ENCODE peak calls at places on chromosomes 6 and 20, in ten cellular contexts. One of them, this sample, is unnamed.

GRCh38 chr6:66538548-66539135 is 831.6 kb upstream of the EYS start:
- DNase-seq in epithelial cell of esophagus: no peak
- DNase-seq in Peyer's patch: no peak
- DNase-seq in IMR-90: no peak
- DNase-seq in fibroblast of pulmonary artery: no peak
- DNase-seq in endodermal cell: no peak
- DNase-seq in CD14-positive monocyte: no peak
- DNase-seq in GM20000: no peak
- DNase-seq in psoas muscle: no peak
- DNase-seq in lung: no peak
- DNase-seq in this sample: no peak

GRCh38 chr6:18141805-18142590 is 12.9 kb downstream of the TPMT start:
- DNase-seq in lung: no peak
- DNase-seq in Peyer's patch: no peak
- DNase-seq in fibroblast of pulmonary artery: no peak
- DNase-seq in epithelial cell of esophagus: no peak
- DNase-seq in endodermal cell: peak
- DNase-seq in CD14-positive monocyte: no peak
- DNase-seq in IMR-90: no peak
- DNase-seq in psoas muscle: no peak
- DNase-seq in GM20000: no peak
- DNase-seq in this sample: no peak

GRCh38 chr20:3681931-3682820 is at the start of gene ADAM33:
- DNase-seq in psoas muscle: peak
- DNase-seq in Peyer's patch: no peak
- DNase-seq in fibroblast of pulmonary artery: no peak
- DNase-seq in endodermal cell: peak
- DNase-seq in CD14-positive monocyte: no peak
- DNase-seq in GM20000: no peak
- DNase-seq in IMR-90: no peak
- DNase-seq in epithelial cell of esophagus: no peak
- DNase-seq in lung: no peak
- DNase-seq in this sample: no peak

GRCh38 chr20:63538204-63539091 is 1.3 kb upstream of the PTK6 start:
- DNase-seq in CD14-positive monocyte: no peak
- DNase-seq in IMR-90: peak
- DNase-seq in psoas muscle: no peak
- DNase-seq in Peyer's patch: peak
- DNase-seq in endodermal cell: no peak
- DNase-seq in fibroblast of pulmonary artery: peak
- DNase-seq in epithelial cell of esophagus: peak
- DNase-seq in lung: peak
- DNase-seq in GM20000: no peak
- DNase-seq in this sample: peak

GRCh38 chr6:47034919-47035318 is 7.2 kb downstream of the ADGRF1 start:
- DNase-seq in GM20000: no peak
- DNase-seq in CD14-positive monocyte: no peak
- DNase-seq in epithelial cell of esophagus: peak
- DNase-seq in IMR-90: peak
- DNase-seq in psoas muscle: no peak
- DNase-seq in fibroblast of pulmonary artery: peak
- DNase-seq in endodermal cell: no peak
- DNase-seq in lung: peak
- DNase-seq in Peyer's patch: no peak
- DNase-seq in this sample: no peak

GRCh38 chr6:158219229-158219628 is 51.1 kb downstream of the GTF2H5 start:
- DNase-seq in lung: peak
- DNase-seq in Peyer's patch: no peak
- DNase-seq in IMR-90: peak
- DNase-seq in epithelial cell of esophagus: peak
- DNase-seq in CD14-positive monocyte: peak
- DNase-seq in psoas muscle: no peak
- DNase-seq in fibroblast of pulmonary artery: peak
- DNase-seq in GM20000: no peak
- DNase-seq in endodermal cell: no peak
- DNase-seq in this sample: no peak

GRCh38 chr6:149965191-149966020 is 1.7 kb downstream of the ULBP1 start:
- DNase-seq in epithelial cell of esophagus: peak
- DNase-seq in IMR-90: no peak
- DNase-seq in endodermal cell: peak
- DNase-seq in CD14-positive monocyte: no peak
- DNase-seq in psoas muscle: no peak
- DNase-seq in lung: no peak
- DNase-seq in fibroblast of pulmonary artery: peak
- DNase-seq in Peyer's patch: no peak
- DNase-seq in GM20000: peak
- DNase-seq in this sample: peak

GRCh38 chr6:15246217-15247211 is 645 bp downstream of the JARID2 start:
- DNase-seq in epithelial cell of esophagus: no peak
- DNase-seq in GM20000: no peak
- DNase-seq in endodermal cell: no peak
- DNase-seq in lung: no peak
- DNase-seq in psoas muscle: no peak
- DNase-seq in Peyer's patch: no peak
- DNase-seq in fibroblast of pulmonary artery: peak
- DNase-seq in IMR-90: peak
- DNase-seq in CD14-positive monocyte: no peak
- DNase-seq in this sample: no peak

GRCh38 chr6:158316022-158316421 is 3.8 kb downstream of the TULP4 start:
- DNase-seq in psoas muscle: no peak
- DNase-seq in GM20000: no peak
- DNase-seq in lung: no peak
- DNase-seq in CD14-positive monocyte: no peak
- DNase-seq in endodermal cell: no peak
- DNase-seq in epithelial cell of esophagus: peak
- DNase-seq in fibroblast of pulmonary artery: peak
- DNase-seq in IMR-90: peak
- DNase-seq in Peyer's patch: no peak
- DNase-seq in this sample: no peak

GRCh38 chr20:33689973-33690372 is 3.8 kb upstream of the E2F1 start:
- DNase-seq in lung: no peak
- DNase-seq in IMR-90: peak
- DNase-seq in psoas muscle: no peak
- DNase-seq in epithelial cell of esophagus: no peak
- DNase-seq in fibroblast of pulmonary artery: peak
- DNase-seq in Peyer's patch: no peak
- DNase-seq in CD14-positive monocyte: no peak
- DNase-seq in GM20000: no peak
- DNase-seq in endodermal cell: no peak
- DNase-seq in this sample: no peak

GRCh38 chr20:45934046-45934586 is 367 bp upstream of the PCIF1 start:
- DNase-seq in IMR-90: peak
- DNase-seq in endodermal cell: peak
- DNase-seq in Peyer's patch: no peak
- DNase-seq in GM20000: peak
- DNase-seq in CD14-positive monocyte: no peak
- DNase-seq in lung: peak
- DNase-seq in epithelial cell of esophagus: no peak
- DNase-seq in fibroblast of pulmonary artery: peak
- DNase-seq in psoas muscle: peak
- DNase-seq in this sample: peak

DNA sequence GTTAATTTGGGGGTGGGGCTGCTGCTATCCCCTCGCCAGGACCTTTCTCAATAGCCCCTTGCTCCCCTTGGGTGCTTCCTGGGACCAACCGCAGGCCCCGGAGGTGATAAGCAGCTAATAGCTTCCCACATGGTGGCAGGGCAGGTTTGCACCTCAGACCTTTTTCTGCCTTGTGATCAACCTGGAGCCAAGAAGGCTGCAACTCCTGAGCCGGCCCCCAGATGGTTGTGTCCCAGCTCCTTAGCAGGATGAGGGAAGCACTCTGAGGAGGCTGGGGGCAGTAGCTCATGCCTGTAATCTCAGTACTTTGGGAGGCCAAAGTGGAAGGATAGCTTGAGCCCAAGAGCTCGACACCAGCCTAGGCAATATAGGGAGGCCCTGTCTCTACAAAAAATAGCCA is 85.5 kb downstream of the BMP7 start:
- DNase-seq in GM20000: no peak
- DNase-seq in fibroblast of pulmonary artery: no peak
- DNase-seq in endodermal cell: peak
- DNase-seq in lung: no peak
- DNase-seq in psoas muscle: no peak
- DNase-seq in Peyer's patch: no peak
- DNase-seq in epithelial cell of esophagus: no peak
- DNase-seq in CD14-positive monocyte: no peak
- DNase-seq in IMR-90: no peak
- DNase-seq in this sample: no peak
- TF ChIP-seq CTCF in GM20000: no peak
- TF ChIP-seq CTCF in fibroblast of pulmonary artery: no peak
- TF ChIP-seq CTCF in endodermal cell: peak
- TF ChIP-seq CTCF in lung: no peak
- TF ChIP-seq CTCF in psoas muscle: no peak
- TF ChIP-seq CTCF in Peyer's patch: no peak
- TF ChIP-seq CTCF in epithelial cell of esophagus: no peak
- TF ChIP-seq CTCF in CD14-positive monocyte: no peak
- TF ChIP-seq CTCF in IMR-90: no peak
- TF ChIP-seq CTCF in this sample: no peak

GRCh38 chr6:44002591-44003344 is 124.5 kb downstream of the MRPL14 start:
- DNase-seq in Peyer's patch: peak
- DNase-seq in IMR-90: peak
- DNase-seq in lung: peak
- DNase-seq in psoas muscle: peak
- DNase-seq in GM20000: peak
- DNase-seq in CD14-positive monocyte: peak
- DNase-seq in fibroblast of pulmonary artery: no peak
- DNase-seq in endodermal cell: peak
- DNase-seq in epithelial cell of esophagus: peak
- DNase-seq in this sample: peak

GRCh38 chr6:44002071-44002590 is 125.1 kb downstream of the MRPL14 start:
- DNase-seq in endodermal cell: peak
- DNase-seq in fibroblast of pulmonary artery: no peak
- DNase-seq in lung: no peak
- DNase-seq in epithelial cell of esophagus: no peak
- DNase-seq in CD14-positive monocyte: peak
- DNase-seq in GM20000: no peak
- DNase-seq in IMR-90: no peak
- DNase-seq in psoas muscle: no peak
- DNase-seq in Peyer's patch: no peak
- DNase-seq in this sample: no peak

GRCh38 chr6:44000164-44000842 is 126.9 kb downstream of the MRPL14 start:
- DNase-seq in Peyer's patch: peak
- DNase-seq in fibroblast of pulmonary artery: no peak
- DNase-seq in GM20000: peak
- DNase-seq in CD14-positive monocyte: peak
- DNase-seq in lung: peak
- DNase-seq in epithelial cell of esophagus: peak
- DNase-seq in IMR-90: peak
- DNase-seq in psoas muscle: no peak
- DNase-seq in endodermal cell: peak
- DNase-seq in this sample: peak

GRCh38 chr6:43999628-44000027 is 127.6 kb downstream of the MRPL14 start:
- DNase-seq in IMR-90: no peak
- DNase-seq in epithelial cell of esophagus: no peak
- DNase-seq in psoas muscle: no peak
- DNase-seq in Peyer's patch: no peak
- DNase-seq in GM20000: no peak
- DNase-seq in CD14-positive monocyte: peak
- DNase-seq in fibroblast of pulmonary artery: no peak
- DNase-seq in endodermal cell: no peak
- DNase-seq in lung: no peak
- DNase-seq in this sample: no peak

GRCh38 chr6:44001318-44001868 is 125.9 kb downstream of the MRPL14 start:
- DNase-seq in fibroblast of pulmonary artery: no peak
- DNase-seq in psoas muscle: no peak
- DNase-seq in epithelial cell of esophagus: peak
- DNase-seq in CD14-positive monocyte: peak
- DNase-seq in endodermal cell: peak
- DNase-seq in IMR-90: no peak
- DNase-seq in lung: peak
- DNase-seq in GM20000: peak
- DNase-seq in Peyer's patch: peak
- DNase-seq in this sample: peak
- TF ChIP-seq CTCF in fibroblast of pulmonary artery: peak
- TF ChIP-seq CTCF in psoas muscle: peak
- TF ChIP-seq CTCF in epithelial cell of esophagus: peak
- TF ChIP-seq CTCF in CD14-positive monocyte: peak
- TF ChIP-seq CTCF in endodermal cell: peak
- TF ChIP-seq CTCF in IMR-90: peak
- TF ChIP-seq CTCF in lung: no peak
- TF ChIP-seq CTCF in GM20000: peak
- TF ChIP-seq CTCF in Peyer's patch: no peak
- TF ChIP-seq CTCF in this sample: peak

DNA sequence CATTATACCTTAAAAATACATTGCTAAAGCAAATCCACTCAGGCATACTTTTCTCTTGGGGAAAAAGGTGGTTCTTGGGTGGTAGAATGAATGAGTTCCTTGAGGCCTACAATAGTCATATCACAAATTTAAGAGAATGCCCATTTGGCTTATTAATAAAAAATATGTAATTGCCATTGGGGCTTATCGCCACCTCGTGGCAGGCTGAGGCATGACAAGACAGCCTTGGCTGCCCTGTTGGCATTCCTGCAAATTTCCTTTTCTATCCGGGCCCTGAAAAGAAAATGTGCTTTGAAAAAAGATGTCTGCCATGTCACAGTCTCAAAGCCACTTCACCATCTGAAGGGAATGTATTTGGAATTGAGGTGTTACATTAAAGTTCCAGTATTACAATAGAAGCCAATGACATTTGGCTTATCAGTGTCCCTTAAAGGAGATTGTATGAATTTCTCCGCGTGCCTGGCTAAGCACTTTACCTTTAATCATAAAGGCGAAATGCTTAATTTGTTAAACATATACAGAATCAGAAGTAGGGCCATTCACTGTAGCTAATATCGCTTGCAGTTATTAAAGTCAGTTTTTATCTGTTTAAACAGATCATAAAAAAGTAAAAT is 188.3 kb upstream of the ZFP64 start:
- DNase-seq in psoas muscle: peak
- DNase-seq in lung: no peak
- DNase-seq in fibroblast of pulmonary artery: peak
- DNase-seq in CD14-positive monocyte: no peak
- DNase-seq in endodermal cell: peak
- DNase-seq in IMR-90: peak
- DNase-seq in epithelial cell of esophagus: peak
- DNase-seq in Peyer's patch: no peak
- DNase-seq in GM20000: peak
- DNase-seq in this sample: peak
- TF ChIP-seq CTCF in psoas muscle: peak
- TF ChIP-seq CTCF in lung: peak
- TF ChIP-seq CTCF in fibroblast of pulmonary artery: peak
- TF ChIP-seq CTCF in CD14-positive monocyte: peak
- TF ChIP-seq CTCF in endodermal cell: peak
- TF ChIP-seq CTCF in IMR-90: peak
- TF ChIP-seq CTCF in epithelial cell of esophagus: peak
- TF ChIP-seq CTCF in Peyer's patch: peak
- TF ChIP-seq CTCF in GM20000: peak
- TF ChIP-seq CTCF in this sample: peak

DNA sequence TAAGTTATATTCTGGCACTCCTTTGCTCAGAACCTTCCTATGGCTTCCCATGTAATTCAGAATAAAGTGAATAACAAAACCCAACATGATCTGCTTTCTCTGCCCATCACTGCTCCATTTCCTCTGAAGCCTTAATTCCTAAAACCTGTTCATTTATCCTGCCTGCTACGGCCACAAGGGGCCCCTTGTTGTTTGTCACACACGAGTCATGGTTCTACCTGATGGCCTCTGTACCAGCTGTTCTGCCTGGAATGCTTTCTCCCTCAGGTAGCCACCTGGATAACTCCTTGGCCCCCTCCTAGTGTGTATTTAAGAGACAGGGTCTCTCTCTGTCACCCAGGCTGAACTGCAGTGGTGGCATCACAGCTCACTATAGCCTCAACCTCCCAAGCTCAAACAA is 26.8 kb downstream of the ERGIC3 start:
- DNase-seq in fibroblast of pulmonary artery: no peak
- DNase-seq in GM20000: no peak
- DNase-seq in psoas muscle: no peak
- DNase-seq in lung: no peak
- DNase-seq in CD14-positive monocyte: no peak
- DNase-seq in Peyer's patch: no peak
- DNase-seq in endodermal cell: peak
- DNase-seq in epithelial cell of esophagus: peak
- DNase-seq in IMR-90: no peak
- DNase-seq in this sample: no peak
- TF ChIP-seq CTCF in fibroblast of pulmonary artery: peak
- TF ChIP-seq CTCF in GM20000: no peak
- TF ChIP-seq CTCF in psoas muscle: no peak
- TF ChIP-seq CTCF in lung: no peak
- TF ChIP-seq CTCF in CD14-positive monocyte: peak
- TF ChIP-seq CTCF in Peyer's patch: no peak
- TF ChIP-seq CTCF in endodermal cell: peak
- TF ChIP-seq CTCF in epithelial cell of esophagus: peak
- TF ChIP-seq CTCF in IMR-90: peak
- TF ChIP-seq CTCF in this sample: peak

This sample was measured in GM13976.